ENCODE peak calls at places on chromosomes 1 and 21, in ten cellular contexts. Z is LHCN-M2; V is activated CD4-positive, alpha-beta T cell treated with anti-CD3 and anti-CD28 coated beads, Interleukin-2, amount 50 U/mL, for 1 hour; R is A549; E is neural crest cell; H is osteoblast; P is T-cell; J is caudate nucleus; Q is stimulated activated CD8-positive, alpha-beta memory T cell treated with anti-CD3 and anti-CD28 coated beads, Interleukin-15, amount 100 ng/mL, for 4 hours; O is pancreas. M is an unnamed sample.

GRCh38 chr1:154220970-154221814 is 437 bp downstream of the UBAP2L start:
- DNase-seq in E (peak), Z (peak), O (peak), R (peak), V (peak), Q (peak), H (peak), J (peak), P (peak), M (peak)

GRCh38 chr1:109807398-109807795 is 43.7 kb upstream of the EPS8L3 start:
- DNase-seq in Z (peak), Q (no peak), P (no peak), J (no peak), H (no peak), O (no peak), E (no peak), V (no peak), R (no peak), M (no peak)

GRCh38 chr1:224707849-224708725 is 92.0 kb downstream of the CNIH3 start:
- DNase-seq in R (no peak), O (no peak), Z (peak), P (no peak), E (no peak), J (no peak), Q (no peak), H (peak), V (no peak), M (no peak)

GRCh38 chr1:12376236-12377064 is 146.6 kb downstream of the VPS13D start:
- DNase-seq in R (no peak), V (no peak), P (no peak), E (no peak), O (no peak), Z (no peak), H (no peak), J (no peak), Q (no peak), M (no peak)

GRCh38 chr1:2240251-2241156 is 12.4 kb downstream of the SKI start:
- DNase-seq in Q (no peak), O (no peak), E (no peak), J (peak), Z (no peak), P (no peak), R (no peak), H (peak), V (peak), M (no peak)

GRCh38 chr1:150516050-150516591 is 569 bp downstream of the FALEC start:
- DNase-seq in P (no peak), Q (no peak), E (no peak), J (peak), V (no peak), O (no peak), H (peak), R (no peak), Z (no peak), M (no peak)

GRCh38 chr1:18998016-18998724 is 41.7 kb upstream of the IFFO2 start:
- DNase-seq in V (no peak), O (peak), E (no peak), J (no peak), P (no peak), R (no peak), Q (no peak), Z (no peak), H (no peak), M (no peak)

GRCh38 chr1:21141030-21141429 is 35.7 kb downstream of the EIF4G3 start:
- DNase-seq in V (no peak), J (no peak), R (no peak), P (no peak), Z (no peak), Q (no peak), O (no peak), H (no peak), E (no peak), M (no peak)

GRCh38 chr1:182229907-182230522 is 161.6 kb downstream of the GLUL start:
- DNase-seq in O (no peak), Q (no peak), E (no peak), V (no peak), P (no peak), J (no peak), R (no peak), H (no peak), Z (peak), M (no peak)

GRCh38 chr1:111372336-111372965 is 55.1 kb downstream of the OVGP1 start:
- DNase-seq in R (no peak), H (no peak), P (no peak), Z (no peak), E (no peak), V (no peak), Q (no peak), O (peak), J (no peak), M (no peak)

GRCh38 chr1:18928406-18928805 is 26.1 kb upstream of the ALDH4A1 start:
- DNase-seq in E (no peak), P (no peak), O (no peak), V (no peak), R (no peak), Z (no peak), J (no peak), H (peak), Q (no peak), M (no peak)

GRCh38 chr1:227280836-227281235 is 37.5 kb downstream of the CDC42BPA start:
- DNase-seq in R (no peak), O (no peak), Q (no peak), V (no peak), E (no peak), H (no peak), J (no peak), Z (no peak), P (no peak), M (no peak)

GRCh38 chr1:16082283-16083038 is 9.0 kb upstream of the FAM131C start:
- DNase-seq in J (no peak), V (peak), E (peak), R (peak), P (peak), H (peak), Z (peak), O (no peak), Q (no peak), M (peak)

GRCh38 chr1:212218911-212219310 is 66.3 kb upstream of the PPP2R5A start:
- DNase-seq in E (no peak), O (no peak), Q (no peak), H (peak), P (no peak), Z (peak), J (no peak), R (no peak), V (no peak), M (no peak)

GRCh38 chr1:109903371-109903930 is 7.2 kb upstream of the CSF1 start:
- DNase-seq in R (no peak), E (no peak), H (no peak), O (no peak), Q (no peak), V (no peak), P (no peak), J (no peak), Z (no peak), M (no peak)

GRCh38 chr1:207243756-207244408 is 77.6 kb upstream of the CD55 start:
- DNase-seq in V (no peak), O (no peak), E (no peak), J (no peak), R (no peak), H (no peak), Z (peak), P (no peak), Q (no peak), M (no peak)

GRCh38 chr1:230103341-230104173 is 36.5 kb downstream of the GALNT2 start:
- DNase-seq in P (no peak), V (no peak), H (peak), Z (no peak), O (no peak), Q (no peak), R (no peak), J (no peak), E (no peak), M (no peak)

GRCh38 chr1:54787604-54788003 is 13.5 kb downstream of the TTC22 start:
- DNase-seq in Z (no peak), V (no peak), P (no peak), E (no peak), H (peak), R (no peak), Q (no peak), O (no peak), J (no peak), M (no peak)

GRCh38 chr1:164733734-164734133 is 174.8 kb downstream of the PBX1 start:
- DNase-seq in Z (no peak), E (no peak), Q (no peak), O (no peak), P (no peak), R (no peak), H (no peak), V (no peak), J (no peak), M (no peak)

GRCh38 chr1:66521736-66522365 is 12.1 kb upstream of the SGIP1 start:
- DNase-seq in P (no peak), V (no peak), H (peak), Z (peak), O (no peak), R (peak), J (no peak), E (no peak), Q (no peak), M (no peak)

GRCh38 chr1:166159656-166160055 is 7.1 kb downstream of the FAM78B start:
- DNase-seq in H (no peak), J (no peak), R (no peak), Q (no peak), E (no peak), P (no peak), V (no peak), Z (no peak), O (no peak), M (no peak)

GRCh38 chr1:232837085-232837484 is 31.9 kb downstream of the MAP10 start:
- DNase-seq in Q (no peak), J (no peak), O (no peak), H (no peak), V (no peak), R (peak), P (no peak), E (no peak), Z (no peak), M (no peak)

GRCh38 chr1:215076312-215076711 is 6.2 kb upstream of the KCNK2 start:
- DNase-seq in E (no peak), P (no peak), H (no peak), R (no peak), O (no peak), Z (peak), Q (no peak), J (no peak), V (no peak), M (no peak)

GRCh38 chr1:36080236-36080635 is 3.7 kb upstream of the TEKT2 start:
- DNase-seq in P (no peak), J (no peak), O (no peak), R (no peak), Q (no peak), E (no peak), Z (no peak), V (no peak), H (peak), M (no peak)

GRCh38 chr1:9852410-9853301 is 28.9 kb upstream of the CLSTN1 start:
- DNase-seq in O (no peak), J (peak), Q (no peak), H (peak), P (no peak), Z (peak), V (no peak), R (no peak), E (no peak), M (no peak)

GRCh38 chr1:35361638-35362037 is 93.1 kb downstream of the ZMYM4 start:
- DNase-seq in O (no peak), H (no peak), V (no peak), R (no peak), Z (no peak), E (no peak), Q (no peak), J (no peak), P (no peak), M (no peak)

GRCh38 chr1:25021586-25022215 is 91.6 kb upstream of the RUNX3 start:
- DNase-seq in V (no peak), Q (no peak), O (no peak), R (no peak), H (no peak), P (no peak), J (no peak), Z (no peak), E (no peak), M (no peak)

GRCh38 chr21:15005391-15005790 is 59.4 kb downstream of the NRIP1 start:
- DNase-seq in Z (no peak), R (no peak), Q (no peak), O (no peak), H (no peak), P (peak), J (no peak), V (no peak), E (peak), M (peak)

GRCh38 chr1:154405762-154406571 is 824 bp downstream of the IL6R start:
- DNase-seq in H (peak), R (peak), J (peak), Z (peak), V (peak), Q (peak), O (peak), P (peak), E (peak), M (peak)